ENCODE peak calls at places on chromosomes 7 and 10, in eight cellular contexts. C is fibroblast of pulmonary artery, U is NCI-H1092, J is GM10248, H is myocyte, F is neural crest cell, T is caudate nucleus, B is heart left ventricle. D is an unnamed sample.

GRCh38 chr7:142248-142955 is 50.0 kb upstream of the FAM20C start:
- DNase-seq in C (no peak), U (no peak), J (no peak), H (no peak), F (no peak), T (no peak), B (peak; percentile 83), D (no peak)

GRCh38 chr10:104521901-104522827 is 118.9 kb upstream of the SORCS3 start:
- DNase-seq in C (no peak), U (no peak), J (no peak), H (no peak), F (no peak), T (no peak), B (no peak), D (no peak)

GRCh38 chr7:28145931-28146330 is 34.7 kb downstream of the JAZF1 start:
- DNase-seq in C (no peak), U (no peak), J (no peak), H (peak; percentile 49), F (no peak), T (no peak), B (no peak), D (no peak)

GRCh38 chr10:32501906-32502305 is 56.0 kb downstream of the CCDC7 start:
- DNase-seq in C (no peak), U (no peak), J (no peak), H (no peak), F (no peak), T (no peak), B (no peak), D (no peak)

GRCh38 chr7:42580061-42580460 is 331.8 kb downstream of the C7orf25 start:
- DNase-seq in C (no peak), U (no peak), J (no peak), H (no peak), F (no peak), T (no peak), B (no peak), D (no peak)

GRCh38 chr10:3936422-3937040 is 151.5 kb upstream of the KLF6 start:
- DNase-seq in C (no peak), U (no peak), J (no peak), H (no peak), F (no peak), T (no peak), B (no peak), D (no peak)

GRCh38 chr7:36764929-36765328 is 40.6 kb upstream of the AOAH start:
- DNase-seq in C (peak; percentile 17), U (no peak), J (no peak), H (no peak), F (no peak), T (no peak), B (no peak), D (no peak)

GRCh38 chr7:74502216-74502891 is 48.6 kb downstream of the GTF2IRD1 start:
- DNase-seq in C (no peak), U (peak; percentile 63), J (no peak), H (peak; percentile 71), F (no peak), T (peak; percentile 4), B (peak; percentile 73), D (no peak)

GRCh38 chr10:45673074-45673628 is 579 bp upstream of the ZFAND4 start:
- DNase-seq in C (peak; percentile 5), U (peak; percentile 8), J (no peak), H (no peak), F (no peak), T (no peak), B (no peak), D (peak; percentile 9)

GRCh38 chr10:48430402-48430993 is 124.0 kb downstream of the MAPK8 start:
- DNase-seq in C (no peak), U (no peak), J (no peak), H (no peak), F (no peak), T (no peak), B (no peak), D (no peak)

GRCh38 chr7:85226401-85227085 is 39.7 kb upstream of the SEMA3D start:
- DNase-seq in C (no peak), U (no peak), J (no peak), H (no peak), F (no peak), T (no peak), B (no peak), D (no peak)

GRCh38 chr7:139523199-139523941 is at the start of gene CLEC2L:
- DNase-seq in C (no peak), U (no peak), J (no peak), H (no peak), F (no peak), T (no peak), B (no peak), D (no peak)